ENCODE peak calls at places on chromosomes 11 and 22, in six cellular contexts. J is right lobe of liver, Z is stomach, P is NB4, T is upper lobe of right lung, D is AG04449. N is an unnamed sample.

GRCh38 chr22:45007946-45008852 is 1.6 kb downstream of the PHF21B start:
- DNase-seq in J (no peak), Z (no peak), P (no peak), T (no peak), D (no peak), N (peak)

GRCh38 chr22:31107206-31108118 is at the start of gene SELENOM:
- DNase-seq in J (peak), Z (peak), P (peak), T (peak), D (peak), N (peak)

GRCh38 chr11:123069878-123070821 is 8.2 kb upstream of the HSPA8 start:
- DNase-seq in J (no peak), Z (no peak), P (peak), T (no peak), D (no peak), N (no peak)

GRCh38 chr11:122159173-122159701 is 43.2 kb upstream of the BLID start:
- DNase-seq in J (no peak), Z (no peak), P (peak), T (no peak), D (no peak), N (peak)

GRCh38 chr11:1310772-1311468 is 1.5 kb upstream of the TOLLIP start:
- DNase-seq in J (peak), Z (no peak), P (peak), T (no peak), D (no peak), N (no peak)

GRCh38 chr22:18056161-18056666 is 21.6 kb upstream of the PEX26 start:
- DNase-seq in J (no peak), Z (no peak), P (no peak), T (peak), D (no peak), N (peak)

GRCh38 chr11:102476812-102477211 is 24.2 kb upstream of the TMEM123 start:
- DNase-seq in J (peak), Z (peak), P (peak), T (no peak), D (no peak), N (no peak)

GRCh38 chr22:38657248-38657909 is 941 bp downstream of the CBY1 start:
- DNase-seq in J (no peak), Z (no peak), P (peak), T (no peak), D (no peak), N (peak)

GRCh38 chr11:120630100-120630499 is 118.6 kb downstream of the GRIK4 start:
- DNase-seq in J (no peak), Z (no peak), P (no peak), T (no peak), D (no peak), N (no peak)

GRCh38 chr11:38900156-38900679 is 2302.2 kb upstream of the RAG2 start:
- DNase-seq in J (no peak), Z (no peak), P (no peak), T (no peak), D (no peak), N (no peak)

GRCh38 chr11:126500981-126501380 is 145.5 kb downstream of the ST3GAL4 start:
- DNase-seq in J (no peak), Z (no peak), P (no peak), T (peak), D (no peak), N (no peak)

GRCh38 chr11:5722622-5723021 is 13.6 kb upstream of the OR56B1 start:
- DNase-seq in J (no peak), Z (no peak), P (no peak), T (no peak), D (no peak), N (no peak)

GRCh38 chr11:34313099-34313517 is 44.7 kb downstream of the ABTB2 start:
- DNase-seq in J (peak), Z (no peak), P (peak), T (no peak), D (no peak), N (peak)

GRCh38 chr11:85661972-85662664 is 2.8 kb downstream of the CREBZF start:
- DNase-seq in J (no peak), Z (no peak), P (peak), T (no peak), D (no peak), N (peak)

GRCh38 chr11:44740967-44741366 is 14.2 kb downstream of the TSPAN18 start:
- DNase-seq in J (no peak), Z (no peak), P (no peak), T (no peak), D (no peak), N (no peak)

GRCh38 chr11:119323532-119324033 is 6.7 kb upstream of the MCAM start:
- DNase-seq in J (no peak), Z (peak), P (peak), T (no peak), D (no peak), N (peak)

GRCh38 chr22:41425704-41426365 is 20.8 kb downstream of the TOB2 start:
- DNase-seq in J (no peak), Z (no peak), P (no peak), T (no peak), D (no peak), N (peak)

GRCh38 chr11:88886796-88887195 is 179.0 kb downstream of the GRM5 start:
- DNase-seq in J (peak), Z (no peak), P (peak), T (no peak), D (no peak), N (peak)

GRCh38 chr11:96070453-96070852 is 146.5 kb upstream of the MTMR2 start:
- DNase-seq in J (no peak), Z (no peak), P (no peak), T (no peak), D (no peak), N (no peak)

GRCh38 chr22:50274311-50274710 is 4.1 kb upstream of the MAPK11 start:
- DNase-seq in J (peak), Z (peak), P (peak), T (no peak), D (no peak), N (peak)

GRCh38 chr11:9878936-9879335 is 215.1 kb downstream of the SWAP70 start:
- DNase-seq in J (no peak), Z (no peak), P (no peak), T (no peak), D (no peak), N (no peak)

GRCh38 chr11:7894251-7894650 is 36.8 kb downstream of the OR10A6 start:
- DNase-seq in J (peak), Z (no peak), P (no peak), T (no peak), D (no peak), N (peak)

GRCh38 chr11:57815877-57816276 is 54.3 kb downstream of the CTNND1 start:
- DNase-seq in J (no peak), Z (no peak), P (no peak), T (no peak), D (no peak), N (no peak)

GRCh38 chr22:20393705-20394476 is at the start of gene ZNF74:
- DNase-seq in J (peak), Z (peak), P (peak), T (peak), D (peak), N (peak)

GRCh38 chr11:119120639-119121007 is 757 bp upstream of the HINFP start:
- DNase-seq in J (no peak), Z (no peak), P (peak), T (no peak), D (no peak), N (peak)

GRCh38 chr22:27510024-27510423 is 291.5 kb downstream of the MN1 start:
- DNase-seq in J (no peak), Z (no peak), P (no peak), T (no peak), D (no peak), N (no peak)

GRCh38 chr11:111417766-111418435 is 38.8 kb upstream of the POU2AF1 start:
- DNase-seq in J (no peak), Z (no peak), P (no peak), T (no peak), D (no peak), N (peak)

GRCh38 chr11:1744137-1744878 is 6.1 kb downstream of the IFITM10 start:
- DNase-seq in J (peak), Z (no peak), P (no peak), T (peak), D (no peak), N (peak)

GRCh38 chr11:83070044-83070877 is 1.4 kb downstream of the RAB30 start:
- DNase-seq in J (no peak), Z (no peak), P (no peak), T (no peak), D (peak), N (peak)

GRCh38 chr22:44597616-44598015 is 99.6 kb upstream of the RTL6 start:
- DNase-seq in J (no peak), Z (no peak), P (no peak), T (no peak), D (no peak), N (no peak)

GRCh38 chr11:75219869-75220268 is 20.7 kb upstream of the TPBGL start:
- DNase-seq in J (no peak), Z (no peak), P (no peak), T (no peak), D (no peak), N (no peak)

GRCh38 chr11:28984216-28984615 is 876.0 kb downstream of the METTL15 start:
- DNase-seq in J (no peak), Z (no peak), P (no peak), T (no peak), D (no peak), N (peak)

GRCh38 chr11:124518900-124519541 is 24.4 kb downstream of the OR8B12 start:
- DNase-seq in J (no peak), Z (no peak), P (peak), T (no peak), D (no peak), N (no peak)

GRCh38 chr22:48742556-48743343 is 1084.9 kb downstream of the BRD1 start:
- DNase-seq in J (peak), Z (peak), P (no peak), T (no peak), D (no peak), N (no peak)

GRCh38 chr11:102603091-102603490 is 22.0 kb downstream of the MMP20 start:
- DNase-seq in J (no peak), Z (no peak), P (no peak), T (no peak), D (no peak), N (peak)

GRCh38 chr22:38832005-38832978 is 11.5 kb downstream of the NPTXR start:
- DNase-seq in J (no peak), Z (no peak), P (no peak), T (peak), D (no peak), N (no peak)

GRCh38 chr11:113634940-113635575 is 71.0 kb downstream of the TMPRSS5 start:
- DNase-seq in J (no peak), Z (no peak), P (no peak), T (no peak), D (no peak), N (no peak)

GRCh38 chr11:103035656-103036434 is 56.1 kb downstream of the DCUN1D5 start:
- DNase-seq in J (no peak), Z (no peak), P (peak), T (no peak), D (peak), N (peak)

GRCh38 chr11:62621567-62622470 is at the start of gene B3GAT3:
- DNase-seq in J (peak), Z (peak), P (peak), T (peak), D (peak), N (peak)
- TF ChIP-seq CTCF in J (no peak), Z (peak), P (no peak), T (no peak), D (peak), N (no peak)

GRCh38 chr11:128895505-128895904 is 4.3 kb downstream of the KCNJ5 start:
- DNase-seq in J (no peak), Z (no peak), P (no peak), T (no peak), D (no peak), N (no peak)

GRCh38 chr11:128894685-128895084 is 3.5 kb downstream of the KCNJ5 start:
- DNase-seq in J (peak), Z (peak), P (no peak), T (peak), D (no peak), N (no peak)

GRCh38 chr11:128894296-128894681 is 3.1 kb downstream of the KCNJ5 start:
- DNase-seq in J (no peak), Z (no peak), P (no peak), T (no peak), D (no peak), N (no peak)

GRCh38 chr11:128892866-128893565 is 1.9 kb downstream of the KCNJ5 start:
- DNase-seq in J (no peak), Z (no peak), P (no peak), T (no peak), D (no peak), N (peak)

GRCh38 chr11:128893578-128894295 is 2.6 kb downstream of the KCNJ5 start:
- DNase-seq in J (no peak), Z (no peak), P (no peak), T (no peak), D (no peak), N (no peak)
- H3K4me3 ChIP-seq in J (no peak), Z (no peak), P (no peak), T (no peak), D (no peak), N (no peak)

GRCh38 chr22:29315286-29316195 is at the start of gene RASL10A:
- DNase-seq in J (peak), Z (no peak), P (peak), T (peak), D (no peak), N (no peak)

GRCh38 chr22:29314537-29315285 is 786 bp downstream of the RASL10A start:
- DNase-seq in J (peak), Z (no peak), P (no peak), T (peak), D (no peak), N (no peak)

GRCh38 chr22:29312218-29313125 is 3.0 kb downstream of the RASL10A start:
- DNase-seq in J (no peak), Z (no peak), P (no peak), T (peak), D (no peak), N (no peak)

GRCh38 chr22:29313126-29314071 is 2.1 kb downstream of the RASL10A start:
- DNase-seq in J (no peak), Z (no peak), P (no peak), T (peak), D (no peak), N (peak)

GRCh38 chr22:29314074-29314473 is 1.4 kb downstream of the RASL10A start:
- DNase-seq in J (no peak), Z (no peak), P (no peak), T (no peak), D (no peak), N (no peak)
- TF ChIP-seq CTCF in J (no peak), Z (no peak), P (no peak), T (no peak), D (no peak), N (no peak)

GRCh38 chr11:94655291-94655690 is 88.1 kb downstream of the PIWIL4 start:
- DNase-seq in J (no peak), Z (no peak), P (no peak), T (no peak), D (no peak), N (no peak)
- H3K4me3 ChIP-seq in J (no peak), Z (no peak), P (no peak), T (no peak), D (no peak), N (no peak)

GRCh38 chr11:11987503-11988022 is 20.9 kb downstream of the DKK3 start:
- DNase-seq in J (no peak), Z (peak), P (no peak), T (no peak), D (no peak), N (peak)

GRCh38 chr11:11985954-11986949 is 22.2 kb downstream of the DKK3 start:
- DNase-seq in J (no peak), Z (no peak), P (no peak), T (peak), D (no peak), N (no peak)

GRCh38 chr11:11988862-11989261 is 19.6 kb downstream of the DKK3 start:
- DNase-seq in J (no peak), Z (no peak), P (no peak), T (peak), D (no peak), N (no peak)

GRCh38 chr11:11989774-11990744 is 18.4 kb downstream of the DKK3 start:
- DNase-seq in J (no peak), Z (no peak), P (no peak), T (peak), D (no peak), N (peak)

DNA sequence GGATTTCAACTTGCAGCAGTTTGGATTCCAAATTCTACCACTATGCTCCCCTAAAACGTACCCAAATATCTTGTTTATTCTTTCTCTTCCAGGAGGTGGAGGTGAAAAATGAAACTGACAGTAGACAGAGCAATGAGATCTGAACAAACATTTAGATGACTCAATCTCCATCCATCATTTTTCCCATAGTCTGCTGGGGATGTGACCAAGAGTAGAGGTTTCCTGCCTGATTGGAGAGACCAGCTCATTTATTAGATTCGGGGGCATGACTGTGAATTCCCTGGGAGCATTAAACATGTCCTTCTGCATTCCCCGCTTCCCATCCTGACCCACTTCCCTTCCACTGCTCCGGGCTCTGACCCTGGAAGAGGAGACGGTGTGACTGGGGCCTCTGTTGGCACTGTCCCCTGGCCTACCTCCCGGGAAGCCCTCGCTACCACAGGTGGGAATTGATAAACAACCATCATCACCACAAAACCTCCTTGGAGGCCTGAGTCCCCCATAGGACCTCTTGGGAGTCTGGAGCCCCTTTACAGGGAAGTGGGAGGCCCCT is 20.3 kb downstream of the DKK3 start:
- DNase-seq in J (peak), Z (no peak), P (no peak), T (peak), D (peak), N (peak)
- TF ChIP-seq CTCF in J (no peak), Z (no peak), P (no peak), T (no peak), D (no peak), N (no peak)